ENCODE peak calls at places on chromosomes 1 and 21, in six cellular contexts. F, T, G, K, N and L are unnamed samples.
A peak's percentile ranks its signal among the peaks of the same experiment; 100 is the strongest.

GRCh38 chr1:94121411-94121821 is 468 bp upstream of the ABCA4 start:
- DNase-seq in G (no peak), F (no peak), K (no peak), N (no peak), T (no peak), L (no peak)

GRCh38 chr1:186424539-186424938 is 36.4 kb downstream of the PDC start:
- DNase-seq in K (no peak), F (no peak), T (no peak), N (no peak), G (peak; percentile 48), L (no peak)

GRCh38 chr21:40516336-40516735 is 330.6 kb downstream of the DSCAM start:
- DNase-seq in T (no peak), G (no peak), K (no peak), N (no peak), F (peak; percentile 13), L (no peak)

GRCh38 chr1:115074839-115075534 is 14.3 kb downstream of the TSPAN2 start:
- DNase-seq in F (no peak), T (no peak), K (no peak), N (no peak), G (no peak), L (no peak)

GRCh38 chr21:17512245-17513213 is at the start of gene CXADR:
- DNase-seq in N (no peak), F (peak; percentile 95), K (peak; percentile 95), T (peak; percentile 96), G (no peak), L (peak; percentile 84)

GRCh38 chr1:166974647-166975345 is 544 bp downstream of the ILDR2 start:
- DNase-seq in N (no peak), T (no peak), F (peak; percentile 9), G (no peak), K (no peak), L (no peak)

GRCh38 chr1:221164029-221164428 is 284.8 kb downstream of the HLX start:
- DNase-seq in K (no peak), F (no peak), T (no peak), N (no peak), G (no peak), L (no peak)

GRCh38 chr1:53710584-53710983 is 28.4 kb downstream of the GLIS1 start:
- DNase-seq in G (no peak), T (no peak), K (no peak), N (no peak), F (no peak), L (no peak)

GRCh38 chr1:162541619-162542141 is 19.8 kb upstream of the UAP1 start:
- DNase-seq in F (peak; percentile 17), K (no peak), T (no peak), G (peak; percentile 93), N (peak; percentile 88), L (peak; percentile 80)

GRCh38 chr1:115275216-115275615 is 62.8 kb downstream of the NGF start:
- DNase-seq in K (no peak), N (no peak), T (no peak), G (no peak), F (no peak), L (peak; percentile 20)

GRCh38 chr21:39575778-39576177 is 37.0 kb upstream of the B3GALT5 start:
- DNase-seq in K (no peak), T (no peak), G (no peak), F (no peak), N (no peak), L (peak; percentile 8)

GRCh38 chr1:7018826-7019225 is 233.6 kb downstream of the CAMTA1 start:
- DNase-seq in K (no peak), G (no peak), N (no peak), T (peak; percentile 58), F (no peak), L (no peak)

GRCh38 chr1:31755197-31755611 is 8.9 kb downstream of the ADGRB2 start:
- DNase-seq in F (no peak), T (no peak), G (no peak), N (no peak), K (peak; percentile 89), L (peak; percentile 78)

GRCh38 chr1:197145451-197146029 is 929 bp downstream of the ASPM start:
- DNase-seq in N (no peak), K (no peak), T (no peak), F (no peak), G (no peak), L (no peak)

GRCh38 chr21:33478858-33479678 is 706 bp downstream of the TMEM50B start:
- DNase-seq in F (peak; percentile 46), K (peak; percentile 83), G (no peak), T (peak; percentile 70), N (no peak), L (peak; percentile 31)

GRCh38 chr1:61992257-61992656 is 202.4 kb upstream of the L1TD1 start:
- DNase-seq in T (no peak), F (no peak), K (no peak), N (no peak), G (no peak), L (no peak)

GRCh38 chr1:234408757-234409156 is 35.5 kb downstream of the COA6 start:
- DNase-seq in T (no peak), N (no peak), F (no peak), G (no peak), K (no peak), L (no peak)

GRCh38 chr1:78840447-78841251 is 165.9 kb downstream of the ADGRL4 start:
- DNase-seq in K (no peak), F (peak; percentile 13), T (no peak), N (no peak), G (peak; percentile 85), L (peak; percentile 21)

GRCh38 chr1:55375617-55376258 is 160.6 kb upstream of the USP24 start:
- DNase-seq in N (no peak), F (peak; percentile 36), G (no peak), T (no peak), K (no peak), L (peak; percentile 34)

GRCh38 chr1:246537887-246538286 is 28.2 kb downstream of the TFB2M start:
- DNase-seq in K (no peak), F (no peak), T (no peak), N (no peak), G (no peak), L (no peak)

GRCh38 chr1:248828845-248829244 is 3.1 kb upstream of the SH3BP5L start:
- DNase-seq in F (no peak), G (peak; percentile 87), N (no peak), T (no peak), K (no peak), L (peak; percentile 50)

GRCh38 chr1:33268927-33269610 is 12.8 kb downstream of the ZNF362 start:
- DNase-seq in G (no peak), F (no peak), T (no peak), N (no peak), K (no peak), L (no peak)

GRCh38 chr1:33460947-33461629 is 11.4 kb upstream of the ZSCAN20 start:
- DNase-seq in T (peak; percentile 42), F (no peak), G (no peak), N (no peak), K (no peak), L (no peak)

GRCh38 chr1:53959664-53960250 is 13.6 kb downstream of the LRRC42 start:
- DNase-seq in T (no peak), N (no peak), G (no peak), F (no peak), K (no peak), L (peak; percentile 53)

GRCh38 chr1:228854907-228855306 is 119.6 kb downstream of the RHOU start:
- DNase-seq in N (no peak), G (no peak), F (no peak), T (no peak), K (no peak), L (no peak)

GRCh38 chr1:162299018-162299417 is 77.6 kb downstream of the SPATA46 start:
- DNase-seq in F (no peak), G (no peak), T (no peak), N (no peak), K (no peak), L (no peak)

GRCh38 chr21:42513985-42514882 is 582 bp downstream of the SLC37A1 start:
- DNase-seq in F (peak; percentile 71), G (no peak), K (peak; percentile 88), T (peak; percentile 86), N (no peak), L (peak; percentile 38)

DNA sequence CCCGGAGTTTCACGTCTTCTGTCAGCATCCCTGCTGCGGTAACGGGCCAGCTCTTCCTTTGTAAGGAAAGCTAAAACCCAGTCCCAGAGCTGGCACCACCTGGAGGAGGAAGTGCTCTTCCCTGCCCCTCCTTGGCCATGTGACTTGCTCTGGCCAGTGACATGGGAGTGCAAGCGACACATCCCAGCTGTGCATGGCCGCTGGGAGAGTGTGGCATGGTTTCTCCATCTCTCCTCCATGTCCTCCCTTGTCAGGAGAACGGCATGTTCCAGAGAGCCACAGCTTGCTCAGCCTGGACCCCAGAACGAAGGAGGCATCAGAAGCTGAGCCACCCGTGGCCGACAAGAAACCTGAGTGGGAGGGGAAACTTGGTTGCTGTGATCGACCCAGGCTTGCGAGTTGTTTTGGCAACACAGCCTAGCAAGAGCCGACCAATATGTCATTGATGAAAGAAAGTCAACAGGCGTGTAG is 2.7 kb upstream of the PRXL2B start:
- DNase-seq in N (no peak), K (peak; percentile 80), F (peak; percentile 55), G (no peak), T (peak; percentile 80), L (no peak)
- TF ChIP-seq CTCF in N (no peak), K (no peak), F (no peak), G (no peak), T (no peak), L (no peak)

DNA sequence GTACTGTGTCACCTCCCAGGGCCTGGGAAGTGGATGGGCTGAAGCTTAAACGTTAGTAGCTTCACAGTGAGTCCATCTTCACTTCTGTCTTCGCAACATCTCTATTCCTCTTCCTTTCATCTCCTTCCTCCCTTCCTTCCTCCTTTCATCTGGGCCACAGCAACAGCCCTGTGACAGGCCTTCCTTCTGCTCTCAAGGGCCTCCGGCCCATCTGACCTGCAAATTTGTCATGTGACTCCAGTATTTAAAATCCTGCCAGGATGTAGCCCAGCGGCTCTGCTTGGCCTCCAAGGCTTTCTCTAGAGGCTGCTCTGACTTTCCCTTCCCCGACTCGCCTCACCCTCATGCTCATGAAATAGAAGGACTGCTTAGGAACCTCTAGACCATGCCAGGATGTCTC is 10.9 kb upstream of the BATF3 start:
- DNase-seq in N (no peak), T (no peak), F (no peak), K (no peak), G (no peak), L (no peak)
- H3K27ac ChIP-seq in N (no peak overlapping the region), T (no peak overlapping the region), F (no peak overlapping the region), K (no peak overlapping the region), G (no peak overlapping the region), L (no peak overlapping the region)

GRCh38 chr21:36909423-36909822 is 57.0 kb downstream of the HLCS start:
- DNase-seq in F (no peak), N (no peak), T (no peak), K (no peak), G (no peak), L (no peak)

GRCh38 chr21:36910581-36911307 is 55.7 kb downstream of the HLCS start:
- DNase-seq in T (no peak), G (peak; percentile 50), K (no peak), F (no peak), N (no peak), L (no peak)

GRCh38 chr21:36904093-36904666 is 62.3 kb downstream of the HLCS start:
- DNase-seq in F (no peak), T (no peak), N (no peak), G (no peak), K (no peak), L (no peak)

GRCh38 chr21:36909901-36910561 is 56.4 kb downstream of the HLCS start:
- DNase-seq in N (peak; percentile 77), G (peak; percentile 93), F (no peak), T (no peak), K (no peak), L (peak; percentile 85)

GRCh38 chr21:36908260-36908908 is 58.1 kb downstream of the HLCS start:
- DNase-seq in N (no peak), F (no peak), G (no peak), T (no peak), K (no peak), L (no peak)
- TF ChIP-seq CTCF in N (no peak), F (no peak), G (peak; percentile 25), T (no peak), K (no peak), L (no peak)

GRCh38 chr1:19079541-19079940 is 123.1 kb upstream of the IFFO2 start:
- DNase-seq in G (no peak), F (no peak), N (no peak), T (no peak), K (peak; percentile 78), L (no peak)
- H3K27ac ChIP-seq in G (no peak overlapping the region), F (peak overlapping the region; percentile 76), N (peak overlapping the region; percentile 29), T (no peak overlapping the region), K (peak overlapping the region; percentile 89), L (peak overlapping the region; percentile 25)